ENCODE peak calls at places on chromosomes 1 and 21, in six cellular contexts. One of them, this sample, is unnamed.

GRCh38 chr1:37741130-37741529 is 23.8 kb downstream of the EPHA10 start:
- DNase-seq in naive B cell: no peak
- DNase-seq in CD8-positive, alpha-beta T cell: no peak
- DNase-seq in NCI-H524: no peak
- DNase-seq in left cardiac atrium: no peak
- DNase-seq in RPMI7951: peak; percentile 73
- DNase-seq in this sample: no peak

GRCh38 chr1:13585599-13585965 is 1.9 kb downstream of the PDPN start:
- DNase-seq in naive B cell: no peak
- DNase-seq in NCI-H524: no peak
- DNase-seq in CD8-positive, alpha-beta T cell: no peak
- DNase-seq in left cardiac atrium: no peak
- DNase-seq in RPMI7951: no peak
- DNase-seq in this sample: no peak

GRCh38 chr1:181134543-181135461 is 46.3 kb downstream of the IER5 start:
- DNase-seq in left cardiac atrium: no peak
- DNase-seq in RPMI7951: peak; percentile 40
- DNase-seq in naive B cell: peak; percentile 63
- DNase-seq in NCI-H524: peak; percentile 36
- DNase-seq in CD8-positive, alpha-beta T cell: no peak
- DNase-seq in this sample: no peak

GRCh38 chr21:45299026-45299863 is 11.6 kb upstream of the POFUT2 start:
- DNase-seq in naive B cell: no peak
- DNase-seq in left cardiac atrium: peak; percentile 88
- DNase-seq in RPMI7951: no peak
- DNase-seq in NCI-H524: no peak
- DNase-seq in CD8-positive, alpha-beta T cell: no peak
- DNase-seq in this sample: no peak

GRCh38 chr1:52482326-52483004 is 70.4 kb downstream of the TUT4 start:
- DNase-seq in CD8-positive, alpha-beta T cell: no peak
- DNase-seq in RPMI7951: no peak
- DNase-seq in left cardiac atrium: no peak
- DNase-seq in NCI-H524: no peak
- DNase-seq in naive B cell: no peak
- DNase-seq in this sample: no peak

GRCh38 chr1:41662061-41662655 is 177.7 kb upstream of the EDN2 start:
- DNase-seq in left cardiac atrium: peak; percentile 86
- DNase-seq in RPMI7951: peak; percentile 87
- DNase-seq in naive B cell: peak; percentile 71
- DNase-seq in CD8-positive, alpha-beta T cell: peak; percentile 45
- DNase-seq in NCI-H524: peak; percentile 60
- DNase-seq in this sample: no peak

GRCh38 chr1:246072456-246072855 is 434.6 kb downstream of the SMYD3 start:
- DNase-seq in left cardiac atrium: no peak
- DNase-seq in naive B cell: no peak
- DNase-seq in CD8-positive, alpha-beta T cell: no peak
- DNase-seq in RPMI7951: peak; percentile 10
- DNase-seq in NCI-H524: no peak
- DNase-seq in this sample: no peak

GRCh38 chr21:32163386-32163785 is 115.5 kb downstream of the MIS18A start:
- DNase-seq in RPMI7951: no peak
- DNase-seq in NCI-H524: peak; percentile 24
- DNase-seq in CD8-positive, alpha-beta T cell: no peak
- DNase-seq in left cardiac atrium: no peak
- DNase-seq in naive B cell: no peak
- DNase-seq in this sample: no peak

GRCh38 chr1:201728731-201729130 is 100.2 kb upstream of the IPO9 start:
- DNase-seq in naive B cell: no peak
- DNase-seq in left cardiac atrium: no peak
- DNase-seq in NCI-H524: no peak
- DNase-seq in RPMI7951: no peak
- DNase-seq in CD8-positive, alpha-beta T cell: no peak
- DNase-seq in this sample: no peak

GRCh38 chr1:24318988-24319863 is at the start of gene GRHL3:
- DNase-seq in RPMI7951: no peak
- DNase-seq in left cardiac atrium: no peak
- DNase-seq in CD8-positive, alpha-beta T cell: no peak
- DNase-seq in naive B cell: no peak
- DNase-seq in NCI-H524: no peak
- DNase-seq in this sample: no peak

GRCh38 chr1:38994196-38994595 is 3.1 kb downstream of the AKIRIN1 start:
- DNase-seq in naive B cell: no peak
- DNase-seq in NCI-H524: no peak
- DNase-seq in RPMI7951: no peak
- DNase-seq in CD8-positive, alpha-beta T cell: no peak
- DNase-seq in left cardiac atrium: no peak
- DNase-seq in this sample: no peak

GRCh38 chr1:206455681-206456344 is 14.5 kb upstream of the IKBKE start:
- DNase-seq in CD8-positive, alpha-beta T cell: no peak
- DNase-seq in left cardiac atrium: peak; percentile 42
- DNase-seq in naive B cell: no peak
- DNase-seq in RPMI7951: peak; percentile 34
- DNase-seq in NCI-H524: peak; percentile 84
- DNase-seq in this sample: no peak

GRCh38 chr1:247639381-247639981 is 34.1 kb downstream of the OR2G3 start:
- DNase-seq in naive B cell: peak; percentile 8
- DNase-seq in NCI-H524: peak; percentile 8
- DNase-seq in RPMI7951: peak; percentile 83
- DNase-seq in left cardiac atrium: peak; percentile 76
- DNase-seq in CD8-positive, alpha-beta T cell: no peak
- DNase-seq in this sample: no peak

GRCh38 chr1:100785399-100786082 is 66.0 kb downstream of the VCAM1 start:
- DNase-seq in RPMI7951: peak; percentile 92
- DNase-seq in CD8-positive, alpha-beta T cell: no peak
- DNase-seq in left cardiac atrium: no peak
- DNase-seq in NCI-H524: no peak
- DNase-seq in naive B cell: no peak
- DNase-seq in this sample: no peak

GRCh38 chr1:32761253-32761877 is 55.8 kb downstream of the YARS1 start:
- DNase-seq in RPMI7951: peak; percentile 68
- DNase-seq in left cardiac atrium: peak; percentile 74
- DNase-seq in naive B cell: no peak
- DNase-seq in NCI-H524: no peak
- DNase-seq in CD8-positive, alpha-beta T cell: no peak
- DNase-seq in this sample: no peak

GRCh38 chr1:93723101-93723500 is 41.5 kb upstream of the BCAR3 start:
- DNase-seq in NCI-H524: no peak
- DNase-seq in CD8-positive, alpha-beta T cell: no peak
- DNase-seq in RPMI7951: peak; percentile 62
- DNase-seq in naive B cell: no peak
- DNase-seq in left cardiac atrium: peak; percentile 60
- DNase-seq in this sample: no peak

GRCh38 chr21:24545807-24546361 is 1061.4 kb downstream of the MRPL39 start:
- DNase-seq in left cardiac atrium: no peak
- DNase-seq in naive B cell: no peak
- DNase-seq in CD8-positive, alpha-beta T cell: no peak
- DNase-seq in RPMI7951: no peak
- DNase-seq in NCI-H524: no peak
- DNase-seq in this sample: no peak

GRCh38 chr1:6265173-6265572 is 4.3 kb upstream of the GPR153 start:
- DNase-seq in RPMI7951: no peak
- DNase-seq in left cardiac atrium: no peak
- DNase-seq in CD8-positive, alpha-beta T cell: no peak
- DNase-seq in naive B cell: no peak
- DNase-seq in NCI-H524: peak; percentile 76
- DNase-seq in this sample: no peak

GRCh38 chr1:203500279-203500678 is 6.3 kb downstream of the OPTC start:
- DNase-seq in CD8-positive, alpha-beta T cell: no peak
- DNase-seq in NCI-H524: no peak
- DNase-seq in naive B cell: no peak
- DNase-seq in RPMI7951: no peak
- DNase-seq in left cardiac atrium: no peak
- DNase-seq in this sample: no peak

GRCh38 chr1:43206721-43207228 is 34.6 kb downstream of the CFAP57 start:
- DNase-seq in RPMI7951: peak; percentile 98
- DNase-seq in naive B cell: no peak
- DNase-seq in NCI-H524: no peak
- DNase-seq in CD8-positive, alpha-beta T cell: no peak
- DNase-seq in left cardiac atrium: peak; percentile 45
- DNase-seq in this sample: peak; percentile 81

GRCh38 chr21:45366931-45367401 is 38.0 kb upstream of the COL18A1 start:
- DNase-seq in NCI-H524: no peak
- DNase-seq in left cardiac atrium: peak; percentile 87
- DNase-seq in naive B cell: no peak
- DNase-seq in RPMI7951: peak; percentile 98
- DNase-seq in CD8-positive, alpha-beta T cell: no peak
- DNase-seq in this sample: no peak

GRCh38 chr1:230303822-230304221 is 122.3 kb downstream of the PGBD5 start:
- DNase-seq in NCI-H524: peak; percentile 71
- DNase-seq in CD8-positive, alpha-beta T cell: no peak
- DNase-seq in RPMI7951: peak; percentile 83
- DNase-seq in naive B cell: no peak
- DNase-seq in left cardiac atrium: peak; percentile 42
- DNase-seq in this sample: no peak

GRCh38 chr21:14602418-14602987 is 56.4 kb upstream of the SAMSN1 start:
- DNase-seq in naive B cell: no peak
- DNase-seq in NCI-H524: no peak
- DNase-seq in CD8-positive, alpha-beta T cell: no peak
- DNase-seq in left cardiac atrium: no peak
- DNase-seq in RPMI7951: no peak
- DNase-seq in this sample: no peak